ENCODE peak calls at places on chromosomes 13 and 19, in six cellular contexts. K is heart left ventricle, V is tibial nerve, S is lower leg skin, Q is breast epithelium, E is esophagus squamous epithelium. C is an unnamed sample.

GRCh38 chr19:46412983-46413261 is 442 bp downstream of the CCDC8 start:
- DNase-seq in K (no peak), E (no peak), Q (no peak), V (no peak), S (no peak), C (no peak)

GRCh38 chr13:59891053-59891452 is 272.7 kb downstream of the DIAPH3 start:
- DNase-seq in S (no peak), V (no peak), K (no peak), E (no peak), Q (no peak), C (no peak)

GRCh38 chr13:28489536-28489935 is 5.4 kb downstream of the FLT1 start:
- DNase-seq in Q (no peak), K (no peak), V (no peak), S (no peak), E (no peak), C (no peak)

GRCh38 chr13:44649118-44649455 is 73.0 kb upstream of the TSC22D1 start:
- DNase-seq in K (no peak), S (no peak), V (no peak), E (no peak), Q (no peak), C (no peak)

GRCh38 chr13:23909606-23910005 is 12.3 kb upstream of the C1QTNF9B start:
- DNase-seq in V (no peak), S (no peak), Q (no peak), E (no peak), K (no peak), C (no peak)

GRCh38 chr13:50712469-50712868 is 131.0 kb downstream of the DLEU7 start:
- DNase-seq in K (no peak), S (no peak), V (no peak), Q (no peak), E (no peak), C (no peak)

GRCh38 chr13:29753593-29754485 is 96.6 kb downstream of the UBL3 start:
- DNase-seq in K (no peak), S (no peak), E (no peak), Q (no peak), V (no peak), C (no peak)

GRCh38 chr19:48608798-48609263 is 2.3 kb downstream of the SPACA4 start:
- DNase-seq in V (no peak), E (no peak), K (no peak), Q (no peak), S (no peak), C (peak; percentile 62)

GRCh38 chr19:14476663-14477401 is 1.7 kb upstream of the PTGER1 start:
- DNase-seq in Q (no peak), E (no peak), S (peak; percentile 50), V (no peak), K (peak; percentile 51), C (peak; percentile 99)

GRCh38 chr19:45187421-45188100 is 9.0 kb downstream of the BLOC1S3 start:
- DNase-seq in K (no peak), Q (no peak), E (no peak), V (no peak), S (no peak), C (no peak)

GRCh38 chr19:33403973-33404304 is 30.4 kb downstream of the CEBPG start:
- DNase-seq in E (no peak), Q (no peak), K (no peak), V (no peak), S (no peak), C (no peak)

GRCh38 chr19:43504426-43505185 is at the start of gene PHLDB3:
- DNase-seq in K (peak; percentile 55), E (no peak), S (no peak), V (no peak), Q (peak; percentile 57), C (peak; percentile 62)

GRCh38 chr13:29935309-29935981 is 85.0 kb upstream of the UBL3 start:
- DNase-seq in Q (no peak), K (no peak), V (no peak), E (no peak), S (no peak), C (no peak)

GRCh38 chr19:10104665-10105221 is 1.4 kb upstream of the PPAN start:
- DNase-seq in E (no peak), V (no peak), K (no peak), Q (no peak), S (no peak), C (no peak)

DNA sequence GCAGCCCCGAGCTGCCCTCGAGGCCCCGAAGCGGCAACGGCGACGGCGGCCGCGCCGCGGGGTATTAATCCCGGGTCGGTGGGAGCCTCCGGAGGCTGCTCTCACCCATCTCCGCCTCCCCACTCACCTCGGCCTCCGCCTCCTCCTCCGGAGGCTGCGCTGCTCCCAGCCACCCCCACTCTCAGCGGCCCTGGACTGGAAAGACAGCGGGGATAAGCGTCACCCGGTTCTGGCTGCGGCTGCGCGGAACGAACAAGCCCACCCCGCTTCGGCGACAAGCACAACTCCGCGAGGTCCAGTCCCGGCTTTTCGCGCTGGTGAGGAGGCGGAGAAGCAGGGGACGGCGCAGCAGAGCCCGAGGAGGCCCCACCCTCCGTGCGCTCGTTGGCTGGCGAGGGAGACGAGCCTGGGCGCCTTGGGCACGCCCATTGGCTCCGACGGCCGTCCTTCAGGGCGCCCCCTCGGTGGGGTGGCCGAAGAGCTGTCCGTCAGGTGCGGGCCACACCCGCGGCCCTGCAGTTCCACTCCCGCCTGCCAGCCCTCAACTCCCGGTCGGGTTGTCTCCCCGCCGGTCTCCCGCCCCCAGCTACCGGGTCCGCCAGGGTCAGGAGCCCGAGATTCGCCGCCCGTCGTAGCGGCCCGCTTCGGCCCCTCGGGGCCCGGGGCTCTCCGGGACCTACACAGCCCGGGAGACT is at the start of gene ZMYM5:
- DNase-seq in E (peak; percentile 92), S (peak; percentile 97), K (peak; percentile 99), V (peak; percentile 94), Q (peak; percentile 98), C (peak; percentile 82)
- TF ChIP-seq POLR2A in E (peak; percentile 90), S (peak; percentile 27), K (peak; percentile 91), V (peak; percentile 81), Q (peak; percentile 83), C (peak; percentile 80)

GRCh38 chr19:38362076-38362945 is 12.1 kb upstream of the PSMD8 start:
- DNase-seq in K (peak; percentile 90), Q (peak; percentile 81), E (peak; percentile 39), V (peak; percentile 43), S (peak; percentile 85), C (peak; percentile 92)
- TF ChIP-seq POLR2A in K (no peak), Q (peak; percentile 25), E (no peak), V (no peak), S (no peak), C (peak; percentile 44)

DNA sequence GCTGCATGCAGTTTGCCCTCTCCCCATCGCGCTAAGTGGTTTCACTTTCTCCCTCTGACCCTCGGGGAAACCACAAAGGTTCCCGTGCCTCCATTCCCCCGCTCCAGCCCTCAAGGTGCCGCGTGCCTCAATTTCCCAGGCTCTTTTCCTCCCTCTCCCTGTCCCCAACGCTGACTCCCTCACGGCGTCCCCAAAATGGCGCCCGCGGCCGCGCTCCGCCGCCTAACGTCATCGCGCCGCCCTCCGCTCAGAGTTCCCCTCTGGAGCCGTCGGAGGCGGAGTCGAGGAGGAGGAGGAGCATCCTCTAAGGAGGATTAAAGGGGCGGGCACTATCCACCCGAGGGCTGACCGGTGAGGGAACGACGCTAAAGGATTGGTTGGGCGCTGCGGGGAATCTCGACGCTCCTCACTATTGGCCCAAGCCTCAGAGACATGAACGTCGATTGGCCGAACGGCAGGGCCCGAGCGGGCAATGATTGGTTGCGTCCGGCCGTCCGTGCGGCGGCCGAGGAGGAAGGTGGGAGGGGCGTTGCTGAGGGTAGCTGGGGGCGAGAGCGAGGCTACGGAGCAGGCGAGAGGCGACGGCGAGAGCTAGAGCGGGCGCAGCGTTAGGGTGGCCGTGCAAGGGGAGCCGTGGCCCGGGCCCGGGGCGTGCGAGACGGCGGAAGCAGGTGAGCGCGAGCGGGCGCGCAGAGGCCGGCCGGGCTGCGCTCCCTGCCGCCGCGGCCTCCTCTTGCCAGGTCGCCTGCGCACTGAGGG is at the start of gene ZNF574:
- DNase-seq in K (peak; percentile 99), Q (peak; percentile 99), S (peak; percentile 99), E (peak; percentile 95), V (peak; percentile 97), C (peak; percentile 100)
- TF ChIP-seq POLR2A in K (peak; percentile 74), Q (peak; percentile 89), S (peak; percentile 92), E (peak; percentile 86), V (peak; percentile 67), C (peak; percentile 96)

GRCh38 chr19:2382530-2383222 is 22.6 kb downstream of the TMPRSS9 start:
- DNase-seq in K (no peak), Q (no peak), E (no peak), S (no peak), V (no peak), C (no peak)

GRCh38 chr19:2389594-2389993 is 29.5 kb downstream of the TMPRSS9 start:
- DNase-seq in E (no peak), K (no peak), Q (no peak), S (no peak), V (no peak), C (no peak)

GRCh38 chr19:2387367-2388288 is 27.6 kb downstream of the TMPRSS9 start:
- DNase-seq in E (no peak), S (no peak), Q (no peak), K (no peak), V (no peak), C (no peak)

GRCh38 chr19:2381151-2381822 is 21.2 kb downstream of the TMPRSS9 start:
- DNase-seq in S (no peak), E (no peak), V (no peak), K (no peak), Q (no peak), C (no peak)

DNA sequence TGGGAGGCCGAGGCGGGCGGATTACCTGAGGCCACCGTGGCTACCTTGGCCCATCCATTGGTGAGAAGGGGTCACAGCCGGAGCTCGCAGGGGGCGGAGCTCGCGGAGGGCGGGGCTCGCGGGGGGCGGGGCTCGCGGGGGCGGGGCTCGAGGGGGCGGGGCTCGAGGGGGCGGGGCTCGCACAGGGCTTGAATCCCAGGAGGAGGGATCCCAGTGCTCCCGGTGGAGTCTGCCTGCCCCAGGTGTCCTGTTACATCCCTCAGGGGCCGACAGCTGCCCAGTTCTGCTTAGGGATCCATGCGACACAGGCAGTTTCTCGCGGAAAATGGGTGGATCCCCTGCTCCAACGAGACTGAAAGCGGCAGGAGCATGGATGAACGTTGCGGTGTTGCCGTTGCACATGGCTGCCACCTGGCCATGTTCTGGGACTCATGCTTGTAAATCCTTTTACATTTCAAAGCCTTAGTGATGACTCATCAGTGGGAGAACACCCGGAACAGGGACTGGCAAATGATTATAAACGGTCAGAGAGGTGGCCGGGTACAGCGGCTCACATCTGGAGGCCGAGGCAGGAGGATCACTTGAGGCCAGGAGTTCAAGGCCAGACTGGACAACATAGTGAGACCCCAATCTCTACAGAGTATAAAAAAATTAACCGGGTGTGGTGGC is 25.1 kb downstream of the TMPRSS9 start:
- DNase-seq in Q (peak; percentile 66), E (no peak), K (no peak), S (no peak), V (no peak), C (peak; percentile 98)
- TF ChIP-seq POLR2A in Q (no peak), E (no peak), K (no peak), S (no peak), V (no peak), C (no peak)

DNA sequence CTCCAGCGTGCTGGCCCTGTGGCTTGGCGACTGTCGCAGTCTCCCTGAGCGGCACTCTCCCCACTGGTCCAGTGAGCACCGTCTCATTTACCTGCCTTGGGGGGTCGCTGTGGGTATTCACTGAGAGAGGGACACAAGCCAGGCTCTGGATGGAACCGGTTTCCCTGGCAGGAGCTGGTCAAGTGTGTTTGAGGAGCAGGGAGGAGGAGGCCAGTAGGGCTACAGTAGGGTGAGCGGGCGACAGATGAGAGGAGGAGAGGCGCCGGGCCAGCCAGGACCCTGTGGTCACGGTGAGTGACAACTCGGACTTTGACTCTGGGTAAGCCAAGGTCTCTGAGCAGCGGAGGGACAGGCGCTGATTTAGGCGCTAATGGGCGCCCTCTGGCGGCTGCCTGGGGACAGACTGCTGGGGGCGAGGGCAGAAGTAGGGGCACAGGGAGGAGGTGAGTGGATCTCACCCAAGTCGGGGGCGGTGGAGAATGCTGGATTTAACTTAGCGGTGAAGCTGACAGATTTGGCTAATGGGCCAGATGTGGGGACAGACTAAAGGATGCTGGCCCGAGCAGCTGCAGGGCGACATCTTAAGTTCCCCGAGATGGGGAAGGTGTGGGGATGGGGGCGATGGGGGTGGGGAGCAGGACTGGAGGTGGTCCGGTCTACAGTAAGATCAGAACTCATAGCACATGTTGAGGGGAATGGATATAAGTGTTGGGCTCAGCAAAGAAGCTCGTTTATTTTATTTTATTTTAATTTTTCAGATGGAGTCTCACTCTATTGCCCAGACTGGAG is 4.7 kb upstream of the PRMT1 start:
- DNase-seq in S (no peak), K (peak; percentile 84), V (peak; percentile 40), Q (no peak), E (no peak), C (peak; percentile 82)
- TF ChIP-seq POLR2A in S (no peak), K (no peak), V (no peak), Q (no peak), E (no peak), C (no peak)

C was measured in H54.